ENCODE peak calls at places on chromosomes 1 and 21, in five cellular contexts. One of them, this sample, is unnamed.

GRCh38 chr1:162117039-162117816 is 47.7 kb downstream of the NOS1AP start:
- DNase-seq in T-helper 9 cell: no peak
- DNase-seq in CD4-positive, CD25-positive, alpha-beta regulatory T cell: no peak
- DNase-seq in stimulated activated CD4-positive, alpha-beta T cell treated with anti-CD3 and anti-CD28 coated beads, Interleukin-1b, Interleukin-23, amount 100 ng/mL, for 4 hours: no peak
- DNase-seq in fibroblast of the conjunctiva: no peak
- DNase-seq in this sample: no peak

GRCh38 chr1:94237291-94238226 is at the start of gene ARHGAP29:
- DNase-seq in T-helper 9 cell: no peak
- DNase-seq in CD4-positive, CD25-positive, alpha-beta regulatory T cell: peak
- DNase-seq in stimulated activated CD4-positive, alpha-beta T cell treated with anti-CD3 and anti-CD28 coated beads, Interleukin-1b, Interleukin-23, amount 100 ng/mL, for 4 hours: peak
- DNase-seq in fibroblast of the conjunctiva: no peak
- DNase-seq in this sample: no peak

GRCh38 chr1:41322101-41322661 is 39.1 kb upstream of the FOXO6 start:
- DNase-seq in T-helper 9 cell: no peak
- DNase-seq in CD4-positive, CD25-positive, alpha-beta regulatory T cell: no peak
- DNase-seq in stimulated activated CD4-positive, alpha-beta T cell treated with anti-CD3 and anti-CD28 coated beads, Interleukin-1b, Interleukin-23, amount 100 ng/mL, for 4 hours: no peak
- DNase-seq in fibroblast of the conjunctiva: no peak
- DNase-seq in this sample: no peak

GRCh38 chr1:53656062-53656915 is 82.7 kb downstream of the GLIS1 start:
- DNase-seq in T-helper 9 cell: no peak
- DNase-seq in CD4-positive, CD25-positive, alpha-beta regulatory T cell: no peak
- DNase-seq in stimulated activated CD4-positive, alpha-beta T cell treated with anti-CD3 and anti-CD28 coated beads, Interleukin-1b, Interleukin-23, amount 100 ng/mL, for 4 hours: no peak
- DNase-seq in fibroblast of the conjunctiva: peak
- DNase-seq in this sample: peak

GRCh38 chr1:38244218-38244617 is 197.6 kb upstream of the POU3F1 start:
- DNase-seq in T-helper 9 cell: no peak
- DNase-seq in CD4-positive, CD25-positive, alpha-beta regulatory T cell: no peak
- DNase-seq in stimulated activated CD4-positive, alpha-beta T cell treated with anti-CD3 and anti-CD28 coated beads, Interleukin-1b, Interleukin-23, amount 100 ng/mL, for 4 hours: no peak
- DNase-seq in fibroblast of the conjunctiva: no peak
- DNase-seq in this sample: no peak

GRCh38 chr1:231684333-231685244 is 58.0 kb downstream of the DISC1 start:
- DNase-seq in T-helper 9 cell: no peak
- DNase-seq in CD4-positive, CD25-positive, alpha-beta regulatory T cell: no peak
- DNase-seq in stimulated activated CD4-positive, alpha-beta T cell treated with anti-CD3 and anti-CD28 coated beads, Interleukin-1b, Interleukin-23, amount 100 ng/mL, for 4 hours: no peak
- DNase-seq in fibroblast of the conjunctiva: no peak
- DNase-seq in this sample: no peak

GRCh38 chr1:64497484-64497883 is 27.6 kb downstream of the CACHD1 start:
- DNase-seq in T-helper 9 cell: no peak
- DNase-seq in CD4-positive, CD25-positive, alpha-beta regulatory T cell: no peak
- DNase-seq in stimulated activated CD4-positive, alpha-beta T cell treated with anti-CD3 and anti-CD28 coated beads, Interleukin-1b, Interleukin-23, amount 100 ng/mL, for 4 hours: no peak
- DNase-seq in fibroblast of the conjunctiva: no peak
- DNase-seq in this sample: no peak

GRCh38 chr1:234613128-234613875 is 3.3 kb upstream of the IRF2BP2 start:
- DNase-seq in T-helper 9 cell: no peak
- DNase-seq in CD4-positive, CD25-positive, alpha-beta regulatory T cell: no peak
- DNase-seq in stimulated activated CD4-positive, alpha-beta T cell treated with anti-CD3 and anti-CD28 coated beads, Interleukin-1b, Interleukin-23, amount 100 ng/mL, for 4 hours: no peak
- DNase-seq in fibroblast of the conjunctiva: no peak
- DNase-seq in this sample: no peak

GRCh38 chr1:89962024-89962741 is 32.7 kb upstream of the ZNF326 start:
- DNase-seq in T-helper 9 cell: no peak
- DNase-seq in CD4-positive, CD25-positive, alpha-beta regulatory T cell: no peak
- DNase-seq in stimulated activated CD4-positive, alpha-beta T cell treated with anti-CD3 and anti-CD28 coated beads, Interleukin-1b, Interleukin-23, amount 100 ng/mL, for 4 hours: no peak
- DNase-seq in fibroblast of the conjunctiva: no peak
- DNase-seq in this sample: no peak

GRCh38 chr1:105072446-105072845 is 1322.7 kb downstream of the AMY1C start:
- DNase-seq in T-helper 9 cell: no peak
- DNase-seq in CD4-positive, CD25-positive, alpha-beta regulatory T cell: no peak
- DNase-seq in stimulated activated CD4-positive, alpha-beta T cell treated with anti-CD3 and anti-CD28 coated beads, Interleukin-1b, Interleukin-23, amount 100 ng/mL, for 4 hours: no peak
- DNase-seq in fibroblast of the conjunctiva: no peak
- DNase-seq in this sample: no peak

GRCh38 chr1:30446100-30446499 is 277.3 kb downstream of the MATN1 start:
- DNase-seq in T-helper 9 cell: no peak
- DNase-seq in CD4-positive, CD25-positive, alpha-beta regulatory T cell: no peak
- DNase-seq in stimulated activated CD4-positive, alpha-beta T cell treated with anti-CD3 and anti-CD28 coated beads, Interleukin-1b, Interleukin-23, amount 100 ng/mL, for 4 hours: no peak
- DNase-seq in fibroblast of the conjunctiva: no peak
- DNase-seq in this sample: no peak

GRCh38 chr1:219812491-219813221 is 115.7 kb downstream of the SLC30A10 start:
- DNase-seq in T-helper 9 cell: no peak
- DNase-seq in CD4-positive, CD25-positive, alpha-beta regulatory T cell: no peak
- DNase-seq in stimulated activated CD4-positive, alpha-beta T cell treated with anti-CD3 and anti-CD28 coated beads, Interleukin-1b, Interleukin-23, amount 100 ng/mL, for 4 hours: no peak
- DNase-seq in fibroblast of the conjunctiva: peak
- DNase-seq in this sample: peak

GRCh38 chr1:161159087-161159914 is at the start of gene USP21:
- DNase-seq in T-helper 9 cell: peak
- DNase-seq in CD4-positive, CD25-positive, alpha-beta regulatory T cell: peak
- DNase-seq in stimulated activated CD4-positive, alpha-beta T cell treated with anti-CD3 and anti-CD28 coated beads, Interleukin-1b, Interleukin-23, amount 100 ng/mL, for 4 hours: peak
- DNase-seq in fibroblast of the conjunctiva: peak
- DNase-seq in this sample: peak

GRCh38 chr1:32872189-32872898 is 1.6 kb upstream of the FNDC5 start:
- DNase-seq in T-helper 9 cell: peak
- DNase-seq in CD4-positive, CD25-positive, alpha-beta regulatory T cell: peak
- DNase-seq in stimulated activated CD4-positive, alpha-beta T cell treated with anti-CD3 and anti-CD28 coated beads, Interleukin-1b, Interleukin-23, amount 100 ng/mL, for 4 hours: peak
- DNase-seq in fibroblast of the conjunctiva: peak
- DNase-seq in this sample: no peak

GRCh38 chr1:229848762-229849677 is 218.0 kb upstream of the GALNT2 start:
- DNase-seq in T-helper 9 cell: no peak
- DNase-seq in CD4-positive, CD25-positive, alpha-beta regulatory T cell: no peak
- DNase-seq in stimulated activated CD4-positive, alpha-beta T cell treated with anti-CD3 and anti-CD28 coated beads, Interleukin-1b, Interleukin-23, amount 100 ng/mL, for 4 hours: no peak
- DNase-seq in fibroblast of the conjunctiva: no peak
- DNase-seq in this sample: no peak

GRCh38 chr1:55720243-55720642 is 505.1 kb upstream of the USP24 start:
- DNase-seq in T-helper 9 cell: no peak
- DNase-seq in CD4-positive, CD25-positive, alpha-beta regulatory T cell: no peak
- DNase-seq in stimulated activated CD4-positive, alpha-beta T cell treated with anti-CD3 and anti-CD28 coated beads, Interleukin-1b, Interleukin-23, amount 100 ng/mL, for 4 hours: no peak
- DNase-seq in fibroblast of the conjunctiva: peak
- DNase-seq in this sample: no peak

GRCh38 chr1:172090511-172090817 is 249.2 kb downstream of the DNM3 start:
- DNase-seq in T-helper 9 cell: no peak
- DNase-seq in CD4-positive, CD25-positive, alpha-beta regulatory T cell: no peak
- DNase-seq in stimulated activated CD4-positive, alpha-beta T cell treated with anti-CD3 and anti-CD28 coated beads, Interleukin-1b, Interleukin-23, amount 100 ng/mL, for 4 hours: no peak
- DNase-seq in fibroblast of the conjunctiva: no peak
- DNase-seq in this sample: no peak

GRCh38 chr1:240801445-240801844 is 189.5 kb upstream of the GREM2 start:
- DNase-seq in T-helper 9 cell: no peak
- DNase-seq in CD4-positive, CD25-positive, alpha-beta regulatory T cell: no peak
- DNase-seq in stimulated activated CD4-positive, alpha-beta T cell treated with anti-CD3 and anti-CD28 coated beads, Interleukin-1b, Interleukin-23, amount 100 ng/mL, for 4 hours: no peak
- DNase-seq in fibroblast of the conjunctiva: peak
- DNase-seq in this sample: peak

GRCh38 chr1:71307451-71307850 is 226.6 kb upstream of the ZRANB2 start:
- DNase-seq in T-helper 9 cell: no peak
- DNase-seq in CD4-positive, CD25-positive, alpha-beta regulatory T cell: no peak
- DNase-seq in stimulated activated CD4-positive, alpha-beta T cell treated with anti-CD3 and anti-CD28 coated beads, Interleukin-1b, Interleukin-23, amount 100 ng/mL, for 4 hours: no peak
- DNase-seq in fibroblast of the conjunctiva: peak
- DNase-seq in this sample: peak

GRCh38 chr1:29939086-29939485 is 702.8 kb downstream of the PTPRU start:
- DNase-seq in T-helper 9 cell: no peak
- DNase-seq in CD4-positive, CD25-positive, alpha-beta regulatory T cell: no peak
- DNase-seq in stimulated activated CD4-positive, alpha-beta T cell treated with anti-CD3 and anti-CD28 coated beads, Interleukin-1b, Interleukin-23, amount 100 ng/mL, for 4 hours: no peak
- DNase-seq in fibroblast of the conjunctiva: no peak
- DNase-seq in this sample: no peak

GRCh38 chr1:73401666-73402065 is 796.3 kb downstream of the LRRIQ3 start:
- DNase-seq in T-helper 9 cell: no peak
- DNase-seq in CD4-positive, CD25-positive, alpha-beta regulatory T cell: no peak
- DNase-seq in stimulated activated CD4-positive, alpha-beta T cell treated with anti-CD3 and anti-CD28 coated beads, Interleukin-1b, Interleukin-23, amount 100 ng/mL, for 4 hours: no peak
- DNase-seq in fibroblast of the conjunctiva: no peak
- DNase-seq in this sample: no peak

GRCh38 chr1:191707288-191707687 is 451.0 kb upstream of the RGS18 start:
- DNase-seq in T-helper 9 cell: no peak
- DNase-seq in CD4-positive, CD25-positive, alpha-beta regulatory T cell: no peak
- DNase-seq in stimulated activated CD4-positive, alpha-beta T cell treated with anti-CD3 and anti-CD28 coated beads, Interleukin-1b, Interleukin-23, amount 100 ng/mL, for 4 hours: no peak
- DNase-seq in fibroblast of the conjunctiva: no peak
- DNase-seq in this sample: peak

GRCh38 chr1:171965802-171966201 is 124.5 kb downstream of the DNM3 start:
- DNase-seq in T-helper 9 cell: no peak
- DNase-seq in CD4-positive, CD25-positive, alpha-beta regulatory T cell: no peak
- DNase-seq in stimulated activated CD4-positive, alpha-beta T cell treated with anti-CD3 and anti-CD28 coated beads, Interleukin-1b, Interleukin-23, amount 100 ng/mL, for 4 hours: no peak
- DNase-seq in fibroblast of the conjunctiva: no peak
- DNase-seq in this sample: no peak

GRCh38 chr1:99457381-99458165 is 188.3 kb upstream of the PALMD start:
- DNase-seq in T-helper 9 cell: no peak
- DNase-seq in CD4-positive, CD25-positive, alpha-beta regulatory T cell: no peak
- DNase-seq in stimulated activated CD4-positive, alpha-beta T cell treated with anti-CD3 and anti-CD28 coated beads, Interleukin-1b, Interleukin-23, amount 100 ng/mL, for 4 hours: no peak
- DNase-seq in fibroblast of the conjunctiva: no peak
- DNase-seq in this sample: no peak

GRCh38 chr21:35476616-35477395 is 427.7 kb upstream of the RUNX1 start:
- DNase-seq in T-helper 9 cell: no peak
- DNase-seq in CD4-positive, CD25-positive, alpha-beta regulatory T cell: no peak
- DNase-seq in stimulated activated CD4-positive, alpha-beta T cell treated with anti-CD3 and anti-CD28 coated beads, Interleukin-1b, Interleukin-23, amount 100 ng/mL, for 4 hours: no peak
- DNase-seq in fibroblast of the conjunctiva: peak
- DNase-seq in this sample: peak

GRCh38 chr1:3657578-3658230 is 5.4 kb downstream of the TP73 start:
- DNase-seq in T-helper 9 cell: no peak
- DNase-seq in CD4-positive, CD25-positive, alpha-beta regulatory T cell: no peak
- DNase-seq in stimulated activated CD4-positive, alpha-beta T cell treated with anti-CD3 and anti-CD28 coated beads, Interleukin-1b, Interleukin-23, amount 100 ng/mL, for 4 hours: no peak
- DNase-seq in fibroblast of the conjunctiva: no peak
- DNase-seq in this sample: no peak

GRCh38 chr1:36323636-36324321 is at the start of gene EVA1B:
- DNase-seq in T-helper 9 cell: peak
- DNase-seq in CD4-positive, CD25-positive, alpha-beta regulatory T cell: peak
- DNase-seq in stimulated activated CD4-positive, alpha-beta T cell treated with anti-CD3 and anti-CD28 coated beads, Interleukin-1b, Interleukin-23, amount 100 ng/mL, for 4 hours: peak
- DNase-seq in fibroblast of the conjunctiva: peak
- DNase-seq in this sample: no peak

GRCh38 chr1:227886993-227887696 is 60.6 kb downstream of the WNT9A start:
- DNase-seq in T-helper 9 cell: no peak
- DNase-seq in CD4-positive, CD25-positive, alpha-beta regulatory T cell: peak
- DNase-seq in stimulated activated CD4-positive, alpha-beta T cell treated with anti-CD3 and anti-CD28 coated beads, Interleukin-1b, Interleukin-23, amount 100 ng/mL, for 4 hours: no peak
- DNase-seq in fibroblast of the conjunctiva: peak
- DNase-seq in this sample: peak

GRCh38 chr1:198102454-198102791 is 54.4 kb upstream of the NEK7 start:
- DNase-seq in T-helper 9 cell: no peak
- DNase-seq in CD4-positive, CD25-positive, alpha-beta regulatory T cell: no peak
- DNase-seq in stimulated activated CD4-positive, alpha-beta T cell treated with anti-CD3 and anti-CD28 coated beads, Interleukin-1b, Interleukin-23, amount 100 ng/mL, for 4 hours: no peak
- DNase-seq in fibroblast of the conjunctiva: no peak
- DNase-seq in this sample: no peak

GRCh38 chr1:22747021-22747734 is 36.5 kb downstream of the EPHB2 start:
- DNase-seq in T-helper 9 cell: no peak
- DNase-seq in CD4-positive, CD25-positive, alpha-beta regulatory T cell: no peak
- DNase-seq in stimulated activated CD4-positive, alpha-beta T cell treated with anti-CD3 and anti-CD28 coated beads, Interleukin-1b, Interleukin-23, amount 100 ng/mL, for 4 hours: no peak
- DNase-seq in fibroblast of the conjunctiva: no peak
- DNase-seq in this sample: peak

GRCh38 chr1:171653796-171654704 is 1.6 kb upstream of the MYOC start:
- DNase-seq in T-helper 9 cell: no peak
- DNase-seq in CD4-positive, CD25-positive, alpha-beta regulatory T cell: no peak
- DNase-seq in stimulated activated CD4-positive, alpha-beta T cell treated with anti-CD3 and anti-CD28 coated beads, Interleukin-1b, Interleukin-23, amount 100 ng/mL, for 4 hours: no peak
- DNase-seq in fibroblast of the conjunctiva: no peak
- DNase-seq in this sample: no peak

GRCh38 chr1:247409869-247410544 is 6.0 kb upstream of the NLRP3 start:
- DNase-seq in T-helper 9 cell: no peak
- DNase-seq in CD4-positive, CD25-positive, alpha-beta regulatory T cell: peak
- DNase-seq in stimulated activated CD4-positive, alpha-beta T cell treated with anti-CD3 and anti-CD28 coated beads, Interleukin-1b, Interleukin-23, amount 100 ng/mL, for 4 hours: no peak
- DNase-seq in fibroblast of the conjunctiva: no peak
- DNase-seq in this sample: no peak

GRCh38 chr1:110605901-110606783 is at the start of gene KCNA2:
- DNase-seq in T-helper 9 cell: no peak
- DNase-seq in CD4-positive, CD25-positive, alpha-beta regulatory T cell: peak
- DNase-seq in stimulated activated CD4-positive, alpha-beta T cell treated with anti-CD3 and anti-CD28 coated beads, Interleukin-1b, Interleukin-23, amount 100 ng/mL, for 4 hours: no peak
- DNase-seq in fibroblast of the conjunctiva: no peak
- DNase-seq in this sample: no peak

GRCh38 chr1:6025269-6026094 is 20.2 kb upstream of the KCNAB2 start:
- DNase-seq in T-helper 9 cell: no peak
- DNase-seq in CD4-positive, CD25-positive, alpha-beta regulatory T cell: no peak
- DNase-seq in stimulated activated CD4-positive, alpha-beta T cell treated with anti-CD3 and anti-CD28 coated beads, Interleukin-1b, Interleukin-23, amount 100 ng/mL, for 4 hours: no peak
- DNase-seq in fibroblast of the conjunctiva: no peak
- DNase-seq in this sample: no peak

GRCh38 chr1:84146375-84147032 is 2.4 kb downstream of the PRKACB start:
- DNase-seq in T-helper 9 cell: no peak
- DNase-seq in CD4-positive, CD25-positive, alpha-beta regulatory T cell: no peak
- DNase-seq in stimulated activated CD4-positive, alpha-beta T cell treated with anti-CD3 and anti-CD28 coated beads, Interleukin-1b, Interleukin-23, amount 100 ng/mL, for 4 hours: no peak
- DNase-seq in fibroblast of the conjunctiva: no peak
- DNase-seq in this sample: peak

GRCh38 chr1:114676115-114676514 is 6.3 kb upstream of the DENND2C start:
- DNase-seq in T-helper 9 cell: no peak
- DNase-seq in CD4-positive, CD25-positive, alpha-beta regulatory T cell: no peak
- DNase-seq in stimulated activated CD4-positive, alpha-beta T cell treated with anti-CD3 and anti-CD28 coated beads, Interleukin-1b, Interleukin-23, amount 100 ng/mL, for 4 hours: no peak
- DNase-seq in fibroblast of the conjunctiva: no peak
- DNase-seq in this sample: no peak

GRCh38 chr21:30443226-30443625 is 3.2 kb downstream of the KRTAP15-1 start:
- DNase-seq in T-helper 9 cell: no peak
- DNase-seq in CD4-positive, CD25-positive, alpha-beta regulatory T cell: no peak
- DNase-seq in stimulated activated CD4-positive, alpha-beta T cell treated with anti-CD3 and anti-CD28 coated beads, Interleukin-1b, Interleukin-23, amount 100 ng/mL, for 4 hours: no peak
- DNase-seq in fibroblast of the conjunctiva: no peak
- DNase-seq in this sample: no peak